ENCODE peak calls at places on chromosomes 16 and 17, in nine cellular contexts. W, O, P, K, N, U, G, A and Y are unnamed samples.

GRCh38 chr17:57247261-57247660 is 9.1 kb upstream of the MSI2 start:
- DNase-seq in U (no peak), W (no peak), N (no peak), P (no peak), K (no peak), G (no peak), O (no peak), A (no peak), Y (no peak)

GRCh38 chr17:50213026-50214015 is 11.9 kb upstream of the COL1A1 start:
- DNase-seq in U (no peak), A (no peak), N (no peak), K (no peak), P (no peak), W (no peak), O (no peak), G (peak), Y (no peak)

GRCh38 chr17:45409659-45410076 is 23.0 kb downstream of the ARHGAP27 start:
- DNase-seq in A (no peak), P (no peak), U (no peak), N (no peak), G (no peak), O (no peak), W (no peak), K (no peak), Y (no peak)

GRCh38 chr17:55433629-55434422 is 12.2 kb upstream of the MMD start:
- DNase-seq in U (peak), O (no peak), G (peak), W (peak), K (no peak), P (no peak), A (no peak), N (no peak), Y (peak)

GRCh38 chr16:84293406-84293805 is 1.3 kb upstream of the WFDC1 start:
- DNase-seq in A (no peak), G (no peak), P (no peak), O (no peak), W (no peak), U (no peak), N (no peak), K (no peak), Y (no peak)

GRCh38 chr16:26365555-26365954 is 673.8 kb downstream of the HS3ST4 start:
- DNase-seq in W (no peak), O (no peak), P (no peak), G (no peak), A (no peak), K (no peak), U (no peak), N (no peak), Y (no peak)

GRCh38 chr17:13978478-13978877 is 90.8 kb upstream of the COX10 start:
- DNase-seq in K (no peak), W (no peak), G (no peak), A (no peak), P (no peak), U (no peak), N (no peak), O (no peak), Y (no peak)

GRCh38 chr16:87337247-87337646 is 20.1 kb upstream of the C16orf95 start:
- DNase-seq in G (no peak), W (no peak), U (no peak), N (no peak), P (no peak), O (no peak), K (no peak), A (no peak), Y (no peak)

GRCh38 chr17:32927724-32928526 is at the start of gene TMEM98:
- DNase-seq in P (peak), U (no peak), K (peak), W (no peak), A (no peak), N (peak), O (peak), G (peak), Y (no peak)